ENCODE peak calls at places on chromosomes 1 and 21, in four cellular contexts. One of them, this sample, is unnamed.

GRCh38 chr1:119372493-119373086 is 4.0 kb downstream of the HAO2 start:
- DNase-seq in H1: no peak
- DNase-seq in heart left ventricle: no peak
- DNase-seq in ovary: no peak
- DNase-seq in this sample: no peak

GRCh38 chr1:44609412-44609767 is 64.9 kb downstream of the TMEM53 start:
- DNase-seq in H1: peak
- DNase-seq in heart left ventricle: no peak
- DNase-seq in ovary: peak
- DNase-seq in this sample: peak

GRCh38 chr1:39576016-39576657 is 453 bp downstream of the PABPC4 start:
- DNase-seq in H1: no peak
- DNase-seq in heart left ventricle: peak
- DNase-seq in ovary: peak
- DNase-seq in this sample: peak

GRCh38 chr1:51236548-51237312 is 657 bp downstream of the RNF11 start:
- DNase-seq in H1: no peak
- DNase-seq in heart left ventricle: peak
- DNase-seq in ovary: peak
- DNase-seq in this sample: peak

GRCh38 chr1:92858564-92859399 is 26.9 kb downstream of the RPL5 start:
- DNase-seq in H1: no peak
- DNase-seq in heart left ventricle: no peak
- DNase-seq in ovary: no peak
- DNase-seq in this sample: peak

GRCh38 chr1:35097224-35097623 is 18.0 kb downstream of the ZMYM1 start:
- DNase-seq in H1: no peak
- DNase-seq in heart left ventricle: no peak
- DNase-seq in ovary: no peak
- DNase-seq in this sample: no peak

GRCh38 chr1:223014142-223014873 is 128.7 kb downstream of the TLR5 start:
- DNase-seq in H1: no peak
- DNase-seq in heart left ventricle: no peak
- DNase-seq in ovary: no peak
- DNase-seq in this sample: no peak

GRCh38 chr21:32826317-32827167 is 55.0 kb upstream of the PAXBP1 start:
- DNase-seq in H1: no peak
- DNase-seq in heart left ventricle: no peak
- DNase-seq in ovary: no peak
- DNase-seq in this sample: no peak

GRCh38 chr1:175671066-175671465 is 72.3 kb downstream of the TNR start:
- DNase-seq in H1: no peak
- DNase-seq in heart left ventricle: no peak
- DNase-seq in ovary: no peak
- DNase-seq in this sample: no peak

GRCh38 chr1:235017191-235017590 is 111.4 kb downstream of the TOMM20 start:
- DNase-seq in H1: no peak
- DNase-seq in heart left ventricle: no peak
- DNase-seq in ovary: no peak
- DNase-seq in this sample: no peak

GRCh38 chr1:19974822-19975416 is 4.5 kb downstream of the PLA2G2A start:
- DNase-seq in H1: peak
- DNase-seq in heart left ventricle: no peak
- DNase-seq in ovary: peak
- DNase-seq in this sample: peak

GRCh38 chr1:210233495-210234253 is 1.1 kb downstream of the SERTAD4 start:
- DNase-seq in H1: no peak
- DNase-seq in heart left ventricle: peak
- DNase-seq in ovary: peak
- DNase-seq in this sample: peak

GRCh38 chr21:42636535-42636914 is 16.9 kb upstream of the PDE9A start:
- DNase-seq in H1: no peak
- DNase-seq in heart left ventricle: no peak
- DNase-seq in ovary: no peak
- DNase-seq in this sample: no peak

GRCh38 chr1:27521336-27522147 is 31.6 kb upstream of the WASF2 start:
- DNase-seq in H1: no peak
- DNase-seq in heart left ventricle: peak
- DNase-seq in ovary: no peak
- DNase-seq in this sample: no peak

GRCh38 chr21:18443686-18444085 is 40.1 kb upstream of the TMPRSS15 start:
- DNase-seq in H1: no peak
- DNase-seq in heart left ventricle: no peak
- DNase-seq in ovary: no peak
- DNase-seq in this sample: no peak

GRCh38 chr1:36787312-36787711 is 247.0 kb downstream of the GRIK3 start:
- DNase-seq in H1: no peak
- DNase-seq in heart left ventricle: no peak
- DNase-seq in ovary: no peak
- DNase-seq in this sample: no peak

GRCh38 chr1:5977494-5978444 is 14.5 kb downstream of the NPHP4 start:
- DNase-seq in H1: no peak
- DNase-seq in heart left ventricle: no peak
- DNase-seq in ovary: no peak
- DNase-seq in this sample: no peak

GRCh38 chr1:175192111-175192629 is 406 bp downstream of the KIAA0040 start:
- DNase-seq in H1: no peak
- DNase-seq in heart left ventricle: peak
- DNase-seq in ovary: peak
- DNase-seq in this sample: peak

DNA sequence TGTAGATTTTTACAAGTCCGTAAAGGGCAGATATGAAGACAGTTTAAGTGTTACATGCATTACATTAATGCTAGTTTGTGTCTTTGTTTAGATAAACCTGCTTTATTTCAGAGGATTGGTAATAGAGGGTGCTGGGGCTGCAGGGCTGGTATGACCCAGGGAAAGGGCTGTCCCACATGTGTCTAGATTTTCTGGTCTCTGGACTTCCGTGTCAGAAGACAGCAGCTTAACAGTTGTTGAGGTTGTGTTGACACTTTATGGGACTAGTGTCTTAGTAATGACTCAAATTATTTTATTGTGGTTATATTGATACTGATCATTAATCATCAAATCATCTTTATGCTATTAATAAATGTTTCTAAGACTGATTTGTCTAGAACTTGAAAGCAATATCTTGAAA is 10.1 kb downstream of the PRDM2 start:
- DNase-seq in H1: no peak
- DNase-seq in heart left ventricle: no peak
- DNase-seq in ovary: no peak
- DNase-seq in this sample: no peak
- TF ChIP-seq POLR2A in H1: no peak
- TF ChIP-seq POLR2A in heart left ventricle: no peak
- TF ChIP-seq POLR2A in ovary: no peak
- TF ChIP-seq POLR2A in this sample: no peak

GRCh38 chr1:208243851-208244583 is at the start of gene PLXNA2:
- DNase-seq in H1: no peak
- DNase-seq in heart left ventricle: peak
- DNase-seq in ovary: peak
- DNase-seq in this sample: peak
- TF ChIP-seq POLR2A in H1: no peak
- TF ChIP-seq POLR2A in heart left ventricle: no peak
- TF ChIP-seq POLR2A in ovary: peak
- TF ChIP-seq POLR2A in this sample: no peak

GRCh38 chr1:156815307-156815826 is 1.3 kb downstream of the SH2D2A start:
- DNase-seq in H1: no peak
- DNase-seq in heart left ventricle: peak
- DNase-seq in ovary: no peak
- DNase-seq in this sample: no peak

GRCh38 chr1:156812293-156812990 is 4.2 kb downstream of the SH2D2A start:
- DNase-seq in H1: no peak
- DNase-seq in heart left ventricle: no peak
- DNase-seq in ovary: no peak
- DNase-seq in this sample: no peak

GRCh38 chr1:156814571-156815260 is 1.9 kb downstream of the SH2D2A start:
- DNase-seq in H1: no peak
- DNase-seq in heart left ventricle: no peak
- DNase-seq in ovary: no peak
- DNase-seq in this sample: no peak

GRCh38 chr1:156813298-156813697 is 3.4 kb downstream of the SH2D2A start:
- DNase-seq in H1: no peak
- DNase-seq in heart left ventricle: no peak
- DNase-seq in ovary: no peak
- DNase-seq in this sample: no peak

DNA sequence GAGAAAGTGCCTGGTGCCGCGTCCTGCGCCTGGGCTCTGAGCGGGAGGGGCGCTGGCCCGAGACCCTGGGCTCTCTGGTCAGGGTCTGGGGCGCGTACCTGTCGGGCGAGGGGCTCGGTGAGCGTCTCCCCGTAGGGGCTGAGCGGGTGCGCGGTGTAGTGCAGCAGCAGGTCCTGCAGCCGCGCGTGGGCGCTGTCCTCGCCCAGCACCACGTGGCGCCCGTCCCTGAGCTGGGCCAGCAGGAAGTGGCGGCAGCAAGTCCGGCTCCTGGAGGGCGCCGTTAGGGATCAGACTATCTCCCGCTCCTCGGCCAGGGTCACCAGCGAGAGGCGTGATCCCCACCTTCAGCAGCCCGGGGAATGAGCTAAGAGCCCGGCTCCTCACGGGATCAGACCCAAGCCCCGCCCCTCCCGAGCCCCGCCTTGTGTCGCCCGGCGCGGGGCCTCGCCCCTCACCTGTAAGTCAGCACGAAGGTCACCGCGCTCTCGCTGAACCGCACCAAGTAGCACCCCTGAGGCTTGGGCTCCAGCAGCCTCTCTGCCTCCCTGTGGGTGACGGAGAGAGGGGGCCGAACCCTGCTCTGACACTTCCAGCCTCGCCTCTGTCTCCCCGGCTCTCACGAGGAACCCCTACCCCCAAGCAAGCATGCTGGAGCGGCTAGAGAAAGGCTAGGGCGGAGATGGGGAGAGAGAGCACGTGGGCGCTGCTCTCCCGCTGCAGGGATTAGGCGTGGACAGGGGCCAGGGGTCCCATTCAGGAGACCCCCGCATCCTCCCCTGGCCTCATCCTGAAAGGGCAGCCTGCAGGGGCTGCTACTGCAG is 2.7 kb downstream of the SH2D2A start:
- DNase-seq in H1: peak
- DNase-seq in heart left ventricle: peak
- DNase-seq in ovary: peak
- DNase-seq in this sample: peak
- TF ChIP-seq POLR2A in H1: no peak
- TF ChIP-seq POLR2A in heart left ventricle: no peak
- TF ChIP-seq POLR2A in ovary: no peak
- TF ChIP-seq POLR2A in this sample: no peak

DNA sequence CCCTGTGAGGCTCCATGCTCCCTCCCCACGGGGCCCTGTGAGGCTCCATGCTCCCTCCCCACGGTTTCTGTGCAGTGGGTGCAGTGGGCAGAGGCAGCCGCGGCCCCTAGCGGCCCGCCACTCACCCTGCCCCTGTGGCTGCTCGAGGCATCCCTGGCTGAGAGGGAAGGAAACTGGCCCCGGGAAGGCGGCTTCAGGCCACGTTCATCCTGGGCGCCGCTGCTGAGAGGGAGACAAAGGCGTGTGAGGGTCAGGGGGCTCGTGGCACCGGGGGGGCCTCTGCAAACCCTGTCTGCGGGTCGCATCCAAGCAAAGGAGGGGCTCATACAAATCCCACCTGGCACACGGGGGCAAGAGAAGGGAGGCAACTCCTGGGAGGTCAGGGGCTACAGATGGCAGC is 8.5 kb downstream of the CFAP410 start:
- DNase-seq in H1: no peak
- DNase-seq in heart left ventricle: no peak
- DNase-seq in ovary: no peak
- DNase-seq in this sample: no peak
- TF ChIP-seq POLR2A in H1: no peak
- TF ChIP-seq POLR2A in heart left ventricle: no peak
- TF ChIP-seq POLR2A in ovary: no peak
- TF ChIP-seq POLR2A in this sample: no peak

GRCh38 chr1:198499588-198499987 is 40.9 kb downstream of the ATP6V1G3 start:
- DNase-seq in H1: no peak
- DNase-seq in heart left ventricle: no peak
- DNase-seq in ovary: no peak
- DNase-seq in this sample: no peak

GRCh38 chr1:198497326-198498220 is 42.9 kb downstream of the ATP6V1G3 start:
- DNase-seq in H1: no peak
- DNase-seq in heart left ventricle: no peak
- DNase-seq in ovary: no peak
- DNase-seq in this sample: no peak

GRCh38 chr1:198500026-198500425 is 40.5 kb downstream of the ATP6V1G3 start:
- DNase-seq in H1: no peak
- DNase-seq in heart left ventricle: no peak
- DNase-seq in ovary: no peak
- DNase-seq in this sample: no peak

GRCh38 chr1:198496216-198497143 is 44.0 kb downstream of the ATP6V1G3 start:
- DNase-seq in H1: no peak
- DNase-seq in heart left ventricle: no peak
- DNase-seq in ovary: no peak
- DNase-seq in this sample: no peak

GRCh38 chr1:198498881-198499280 is 41.6 kb downstream of the ATP6V1G3 start:
- DNase-seq in H1: no peak
- DNase-seq in heart left ventricle: no peak
- DNase-seq in ovary: no peak
- DNase-seq in this sample: no peak
- TF ChIP-seq POLR2A in H1: no peak
- TF ChIP-seq POLR2A in heart left ventricle: no peak
- TF ChIP-seq POLR2A in ovary: no peak
- TF ChIP-seq POLR2A in this sample: no peak

GRCh38 chr1:11680270-11681070 is 478 bp downstream of the MAD2L2 start:
- DNase-seq in H1: no peak
- DNase-seq in heart left ventricle: no peak
- DNase-seq in ovary: no peak
- DNase-seq in this sample: no peak

GRCh38 chr1:11682287-11682771 is 1.4 kb upstream of the MAD2L2 start:
- DNase-seq in H1: no peak
- DNase-seq in heart left ventricle: no peak
- DNase-seq in ovary: no peak
- DNase-seq in this sample: no peak

GRCh38 chr1:11682799-11683198 is 1.9 kb upstream of the MAD2L2 start:
- DNase-seq in H1: no peak
- DNase-seq in heart left ventricle: no peak
- DNase-seq in ovary: no peak
- DNase-seq in this sample: no peak

GRCh38 chr1:11678442-11678841 is 2.5 kb downstream of the MAD2L2 start:
- DNase-seq in H1: no peak
- DNase-seq in heart left ventricle: no peak
- DNase-seq in ovary: no peak
- DNase-seq in this sample: no peak

DNA sequence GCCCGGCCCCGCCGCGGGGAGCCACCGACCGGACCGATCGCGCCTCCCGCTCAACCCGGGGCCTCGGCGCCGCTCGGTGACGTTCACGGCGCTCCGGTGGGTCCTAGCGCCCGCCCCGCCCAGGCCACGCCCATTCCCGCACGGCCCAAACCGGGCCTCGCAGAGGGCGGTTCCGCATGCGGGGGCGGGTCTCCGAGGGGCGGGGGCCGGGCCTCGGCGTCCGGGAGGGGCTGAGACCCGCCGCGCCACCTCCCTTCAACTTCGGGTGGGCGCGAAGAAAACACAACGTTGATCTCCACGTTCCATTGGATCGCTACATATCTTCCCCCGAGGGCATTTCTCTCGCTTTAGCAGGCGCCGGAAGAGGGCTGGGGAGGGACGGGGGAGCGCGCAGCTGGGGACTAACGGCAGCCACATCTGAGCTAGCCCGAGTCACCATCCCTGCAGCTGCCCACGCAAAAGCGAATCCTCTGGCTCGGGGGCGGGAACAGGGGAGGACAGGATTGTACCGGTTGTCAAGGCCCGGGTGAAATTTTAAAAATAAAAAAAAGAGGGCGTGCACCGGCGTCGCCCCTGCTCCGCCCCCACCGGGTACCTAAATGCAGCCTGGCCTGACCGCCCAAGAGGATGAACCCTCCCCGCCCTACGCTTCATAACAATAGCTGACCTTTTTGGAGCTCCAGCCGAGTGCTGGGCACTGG is at the start of gene MAD2L2:
- DNase-seq in H1: no peak
- DNase-seq in heart left ventricle: peak
- DNase-seq in ovary: peak
- DNase-seq in this sample: peak
- TF ChIP-seq POLR2A in H1: no peak
- TF ChIP-seq POLR2A in heart left ventricle: no peak
- TF ChIP-seq POLR2A in ovary: peak
- TF ChIP-seq POLR2A in this sample: no peak